ENCODE peak calls at places on chromosomes 4 and X, in four cellular contexts. One of them, this sample, is unnamed. For H3K27me3, the result is how much of the 10 kb centered on the place peaks cover.

GRCh38 chr4:172143605-172144314 is 330.6 kb downstream of the GALNTL6 start:
- DNase-seq in HepG2: no peak
- DNase-seq in H1: no peak
- DNase-seq in GM12878: no peak
- DNase-seq in this sample: no peak

GRCh38 chr4:179843370-179843769 is 2399.8 kb upstream of the TENM3 start:
- DNase-seq in HepG2: no peak
- DNase-seq in H1: no peak
- DNase-seq in GM12878: no peak
- DNase-seq in this sample: no peak

GRCh38 chrX:12548746-12549145 is 242.5 kb upstream of the PRPS2 start:
- DNase-seq in HepG2: no peak
- DNase-seq in H1: peak
- DNase-seq in GM12878: no peak
- DNase-seq in this sample: no peak

GRCh38 chr4:115201042-115201330 is 87.6 kb upstream of the NDST4 start:
- DNase-seq in HepG2: no peak
- DNase-seq in H1: no peak
- DNase-seq in GM12878: no peak
- DNase-seq in this sample: no peak

GRCh38 chr4:119646347-119647071 is 17.9 kb upstream of the PDE5A start:
- DNase-seq in HepG2: no peak
- DNase-seq in H1: no peak
- DNase-seq in GM12878: no peak
- DNase-seq in this sample: no peak

GRCh38 chr4:139559095-139559490 is 3.1 kb upstream of the SETD7 start:
- DNase-seq in HepG2: no peak
- DNase-seq in H1: no peak
- DNase-seq in GM12878: no peak
- DNase-seq in this sample: no peak

GRCh38 chrX:50579955-50580354 is 109.3 kb upstream of the DGKK start:
- DNase-seq in HepG2: peak
- DNase-seq in H1: no peak
- DNase-seq in GM12878: peak
- DNase-seq in this sample: peak

GRCh38 chr4:137519406-137519805 is 12.9 kb downstream of the PCDH18 start:
- DNase-seq in HepG2: no peak
- DNase-seq in H1: no peak
- DNase-seq in GM12878: no peak
- DNase-seq in this sample: no peak

GRCh38 chrX:105502336-105502735 is 281.8 kb upstream of the TEX13A start:
- DNase-seq in HepG2: no peak
- DNase-seq in H1: no peak
- DNase-seq in GM12878: no peak
- DNase-seq in this sample: no peak

GRCh38 chr4:39541987-39542632 is 14.9 kb upstream of the UGDH start:
- DNase-seq in HepG2: no peak
- DNase-seq in H1: no peak
- DNase-seq in GM12878: no peak
- DNase-seq in this sample: no peak

GRCh38 chrX:107561468-107562215 is 66.7 kb upstream of the PRPS1 start:
- DNase-seq in HepG2: no peak
- DNase-seq in H1: no peak
- DNase-seq in GM12878: no peak
- DNase-seq in this sample: peak

GRCh38 chr4:1802720-1803522 is 9.8 kb downstream of the FGFR3 start:
- DNase-seq in HepG2: no peak
- DNase-seq in H1: no peak
- DNase-seq in GM12878: no peak
- DNase-seq in this sample: no peak

DNA sequence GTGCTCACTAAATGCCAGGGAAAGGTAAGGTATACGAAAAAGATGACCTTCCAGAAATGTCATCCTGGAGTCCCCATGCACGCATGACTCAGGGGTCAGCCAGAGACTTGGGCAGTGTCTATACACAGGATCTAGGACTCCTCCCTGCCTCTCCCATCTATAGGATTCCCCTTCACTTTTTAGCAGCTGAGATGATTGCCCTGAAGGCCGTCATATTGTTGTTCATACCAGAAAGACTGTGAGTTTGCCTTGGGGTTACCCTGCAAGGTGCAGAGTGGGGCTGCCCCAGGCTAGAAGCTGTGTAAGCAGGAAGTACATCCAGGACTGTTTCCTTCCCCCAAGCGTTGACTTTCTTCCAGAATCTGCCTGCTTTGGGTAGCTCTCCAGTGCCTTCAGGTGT is 55.1 kb upstream of the MAMLD1 start:
- DNase-seq in HepG2: no peak
- DNase-seq in H1: no peak
- DNase-seq in GM12878: no peak
- DNase-seq in this sample: no peak
- H3K27me3 ChIP-seq in HepG2: under half
- H3K27me3 ChIP-seq in H1: under half
- H3K27me3 ChIP-seq in GM12878: under half
- H3K27me3 ChIP-seq in this sample: under half

GRCh38 chr4:174037049-174037448 is 246.4 kb downstream of the FBXO8 start:
- DNase-seq in HepG2: no peak
- DNase-seq in H1: no peak
- DNase-seq in GM12878: no peak
- DNase-seq in this sample: no peak
- TF ChIP-seq SUZ12 in HepG2: no peak
- TF ChIP-seq SUZ12 in H1: no peak
- TF ChIP-seq SUZ12 in GM12878: no peak
- TF ChIP-seq SUZ12 in this sample: no peak

DNA sequence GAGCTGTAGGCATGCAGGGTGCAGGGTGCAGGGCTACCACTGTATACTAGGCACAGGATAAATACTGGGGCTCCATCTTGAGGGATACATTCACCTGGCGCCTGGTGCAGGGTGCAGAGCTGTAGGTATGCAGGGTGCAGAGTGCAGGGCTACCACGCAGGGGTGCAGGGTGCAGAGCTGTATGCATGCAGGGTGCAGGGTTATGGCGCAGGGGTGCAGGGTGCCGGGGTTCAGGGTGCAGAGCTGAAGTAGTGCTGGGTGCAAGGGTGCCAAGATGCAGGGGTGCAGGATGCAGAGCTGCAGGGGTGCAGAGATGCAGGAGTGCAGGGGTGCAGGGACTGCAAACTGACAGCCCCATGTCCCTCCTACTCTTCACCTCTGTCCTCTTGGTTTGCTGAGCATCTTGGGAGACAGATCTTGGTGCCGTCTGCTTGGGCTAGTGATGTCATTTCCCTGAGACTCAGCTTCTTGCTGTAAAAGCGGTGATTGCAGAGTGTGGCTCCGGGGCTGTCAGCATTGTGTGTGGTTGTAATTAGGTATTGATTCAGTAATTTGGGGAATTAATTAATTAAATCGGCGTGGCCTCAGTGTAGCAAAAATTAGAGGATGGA is 91.2 kb downstream of the ADRA2C start:
- DNase-seq in HepG2: no peak
- DNase-seq in H1: no peak
- DNase-seq in GM12878: no peak
- DNase-seq in this sample: no peak
- H3K27me3 ChIP-seq in HepG2: half or more
- H3K27me3 ChIP-seq in H1: under half
- H3K27me3 ChIP-seq in GM12878: under half
- H3K27me3 ChIP-seq in this sample: under half

DNA sequence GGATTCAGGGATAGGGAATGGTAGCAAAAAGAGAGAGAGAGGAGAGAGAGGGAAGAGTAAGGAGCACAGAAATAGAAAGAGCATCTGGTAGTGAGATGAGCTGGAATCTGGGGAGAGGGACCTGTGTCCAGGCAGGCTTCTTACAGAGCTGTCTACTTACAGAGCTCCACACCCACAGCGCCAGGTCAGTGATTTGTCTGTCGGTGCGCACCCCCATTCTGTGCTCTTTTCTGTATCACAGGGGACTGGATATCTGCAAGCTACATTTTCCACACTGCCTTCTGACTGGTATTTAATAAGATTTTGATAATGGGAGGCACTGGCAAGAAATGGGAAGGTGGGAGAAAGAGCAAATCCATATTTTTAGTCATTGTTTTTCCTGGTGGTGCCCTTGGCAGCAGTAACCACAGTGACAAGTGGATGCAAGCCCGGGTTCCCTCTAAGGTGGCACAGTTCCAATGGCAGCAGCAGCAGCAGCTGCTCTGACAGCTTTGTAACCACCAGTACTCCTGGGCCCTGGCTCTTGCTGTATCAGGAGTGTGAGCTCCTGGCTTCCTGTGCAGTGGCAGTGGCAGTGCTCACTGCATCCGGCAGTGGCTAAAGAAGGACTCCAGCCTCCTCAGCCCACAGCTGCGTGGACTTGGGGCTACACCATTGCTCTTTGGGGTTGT is 300.5 kb downstream of the TRIML1 start:
- DNase-seq in HepG2: no peak
- DNase-seq in H1: no peak
- DNase-seq in GM12878: no peak
- DNase-seq in this sample: no peak
- TF ChIP-seq SUZ12 in HepG2: no peak
- TF ChIP-seq SUZ12 in H1: no peak
- TF ChIP-seq SUZ12 in GM12878: no peak
- TF ChIP-seq SUZ12 in this sample: no peak